ENCODE peak calls at places on chromosomes 12 and 14, in five cellular contexts. P is GM12878, S is HT1080, F is kidney tubule cell, R is NCI-H510A. X is an unnamed sample.

GRCh38 chr12:49868952-49869815 is 26.3 kb upstream of the BCDIN3D start:
- DNase-seq in S (peak; percentile 68), P (no peak), R (no peak), F (peak; percentile 28), X (peak; percentile 22)

GRCh38 chr14:31968107-31968810 is 108.8 kb upstream of the ARHGAP5 start:
- DNase-seq in R (no peak), P (peak; percentile 19), F (peak; percentile 82), S (peak; percentile 32), X (no peak)

GRCh38 chr12:122681814-122682213 is 21.3 kb downstream of the HCAR2 start:
- DNase-seq in R (no peak), F (no peak), S (no peak), P (peak; percentile 7), X (no peak)

GRCh38 chr14:81169711-81170103 is 51.1 kb downstream of the GTF2A1 start:
- DNase-seq in P (no peak), S (no peak), F (no peak), R (no peak), X (no peak)

GRCh38 chr12:104748356-104748755 is 209.7 kb downstream of the SLC41A2 start:
- DNase-seq in R (no peak), F (no peak), P (no peak), S (no peak), X (no peak)

GRCh38 chr12:78418919-78419318 is 445.7 kb upstream of the SYT1 start:
- DNase-seq in P (no peak), R (no peak), F (no peak), S (no peak), X (no peak)

GRCh38 chr12:6950944-6951540 is at the start of gene PTPN6:
- DNase-seq in S (no peak), P (no peak), F (no peak), R (no peak), X (no peak)

GRCh38 chr12:128842579-128842978 is 10.7 kb upstream of the GLT1D1 start:
- DNase-seq in R (no peak), F (no peak), S (no peak), P (no peak), X (no peak)

GRCh38 chr12:8817856-8818255 is 4.6 kb upstream of the A2ML1 start:
- DNase-seq in P (no peak), R (no peak), S (no peak), F (no peak), X (no peak)

GRCh38 chr14:38209572-38210159 is 2.0 kb downstream of the SSTR1 start:
- DNase-seq in F (no peak), R (no peak), P (no peak), S (no peak), X (no peak)

GRCh38 chr12:126890097-126890496 is 1376.9 kb upstream of the TMEM132C start:
- DNase-seq in S (no peak), R (no peak), F (no peak), P (no peak), X (no peak)

GRCh38 chr12:92096346-92097136 is 49.1 kb downstream of the BTG1 start:
- DNase-seq in P (no peak), F (no peak), S (no peak), R (no peak), X (no peak)